ENCODE peak calls at places on chromosomes 11 and 22, in four cellular contexts. One of them, this sample, is unnamed.
A peak's percentile ranks its signal among the peaks of the same experiment; 100 is the strongest.

GRCh38 chr11:4991066-4991465 is 3.6 kb upstream of the OR51L1 start:
- DNase-seq in neuronal stem cell: no peak
- DNase-seq in fibroblast of pulmonary artery: peak; percentile 11
- DNase-seq in dorsolateral prefrontal cortex: no peak
- DNase-seq in this sample: no peak

GRCh38 chr11:2885017-2885675 is 429 bp downstream of the CDKN1C start:
- DNase-seq in fibroblast of pulmonary artery: peak; percentile 50
- DNase-seq in neuronal stem cell: no peak
- DNase-seq in dorsolateral prefrontal cortex: no peak
- DNase-seq in this sample: peak; percentile 36

GRCh38 chr11:748007-748359 is 719 bp downstream of the TALDO1 start:
- DNase-seq in neuronal stem cell: no peak
- DNase-seq in dorsolateral prefrontal cortex: no peak
- DNase-seq in fibroblast of pulmonary artery: no peak
- DNase-seq in this sample: peak; percentile 22

GRCh38 chr22:48539261-48539660 is 1288.4 kb downstream of the BRD1 start:
- DNase-seq in neuronal stem cell: no peak
- DNase-seq in fibroblast of pulmonary artery: no peak
- DNase-seq in dorsolateral prefrontal cortex: no peak
- DNase-seq in this sample: no peak

GRCh38 chr11:116793476-116794096 is 1.9 kb upstream of the APOA5 start:
- DNase-seq in dorsolateral prefrontal cortex: no peak
- DNase-seq in neuronal stem cell: no peak
- DNase-seq in fibroblast of pulmonary artery: peak; percentile 43
- DNase-seq in this sample: no peak

GRCh38 chr22:43017525-43018290 is 2.8 kb upstream of the PACSIN2 start:
- DNase-seq in dorsolateral prefrontal cortex: no peak
- DNase-seq in fibroblast of pulmonary artery: no peak
- DNase-seq in neuronal stem cell: no peak
- DNase-seq in this sample: no peak

GRCh38 chr22:46596032-46596441 is 24.1 kb upstream of the GRAMD4 start:
- DNase-seq in neuronal stem cell: no peak
- DNase-seq in dorsolateral prefrontal cortex: no peak
- DNase-seq in fibroblast of pulmonary artery: no peak
- DNase-seq in this sample: no peak

GRCh38 chr11:20131744-20132666 is 28.3 kb downstream of the DBX1 start:
- DNase-seq in neuronal stem cell: peak; percentile 70
- DNase-seq in fibroblast of pulmonary artery: peak; percentile 72
- DNase-seq in dorsolateral prefrontal cortex: peak; percentile 58
- DNase-seq in this sample: peak; percentile 73

GRCh38 chr11:1349074-1349931 is 39.9 kb upstream of the TOLLIP start:
- DNase-seq in fibroblast of pulmonary artery: no peak
- DNase-seq in neuronal stem cell: no peak
- DNase-seq in dorsolateral prefrontal cortex: no peak
- DNase-seq in this sample: no peak

DNA sequence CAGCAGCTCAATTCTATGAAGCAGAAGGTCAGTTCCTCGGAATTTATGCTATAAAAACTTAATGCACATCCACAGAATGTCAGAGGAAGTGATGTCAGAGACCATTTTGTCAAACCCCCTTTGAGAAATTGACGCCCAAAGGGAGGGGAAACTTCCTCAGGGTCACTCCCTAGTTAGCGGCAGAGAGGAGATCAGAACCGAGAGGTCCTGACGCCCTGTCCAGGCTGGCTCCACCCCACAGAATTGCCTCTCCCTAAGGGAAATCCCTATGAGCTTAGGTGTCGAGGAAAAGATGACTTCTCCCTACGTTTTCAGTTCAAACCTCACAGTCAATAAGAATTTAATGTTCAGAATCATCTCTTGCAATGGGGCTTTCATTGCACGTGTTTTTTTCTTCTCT is 148.9 kb upstream of the TIMP3 start:
- DNase-seq in neuronal stem cell: no peak
- DNase-seq in dorsolateral prefrontal cortex: no peak
- DNase-seq in fibroblast of pulmonary artery: no peak
- DNase-seq in this sample: no peak
- H3K4me3 ChIP-seq in neuronal stem cell: no peak overlapping the region
- H3K4me3 ChIP-seq in dorsolateral prefrontal cortex: no peak overlapping the region
- H3K4me3 ChIP-seq in fibroblast of pulmonary artery: no peak overlapping the region
- H3K4me3 ChIP-seq in this sample: no peak overlapping the region

GRCh38 chr11:31808721-31809542 is 2.2 kb downstream of the PAX6 start:
- DNase-seq in dorsolateral prefrontal cortex: no peak
- DNase-seq in fibroblast of pulmonary artery: no peak
- DNase-seq in neuronal stem cell: no peak
- DNase-seq in this sample: no peak

GRCh38 chr11:31809857-31810778 is 1.0 kb downstream of the PAX6 start:
- DNase-seq in neuronal stem cell: no peak
- DNase-seq in fibroblast of pulmonary artery: peak; percentile 38
- DNase-seq in dorsolateral prefrontal cortex: no peak
- DNase-seq in this sample: peak; percentile 40

GRCh38 chr11:31809543-31809856 is 1.6 kb downstream of the PAX6 start:
- DNase-seq in neuronal stem cell: no peak
- DNase-seq in dorsolateral prefrontal cortex: no peak
- DNase-seq in fibroblast of pulmonary artery: no peak
- DNase-seq in this sample: no peak

GRCh38 chr11:31812392-31813241 is 1.5 kb upstream of the PAX6 start:
- DNase-seq in fibroblast of pulmonary artery: no peak
- DNase-seq in neuronal stem cell: no peak
- DNase-seq in dorsolateral prefrontal cortex: no peak
- DNase-seq in this sample: no peak

DNA sequence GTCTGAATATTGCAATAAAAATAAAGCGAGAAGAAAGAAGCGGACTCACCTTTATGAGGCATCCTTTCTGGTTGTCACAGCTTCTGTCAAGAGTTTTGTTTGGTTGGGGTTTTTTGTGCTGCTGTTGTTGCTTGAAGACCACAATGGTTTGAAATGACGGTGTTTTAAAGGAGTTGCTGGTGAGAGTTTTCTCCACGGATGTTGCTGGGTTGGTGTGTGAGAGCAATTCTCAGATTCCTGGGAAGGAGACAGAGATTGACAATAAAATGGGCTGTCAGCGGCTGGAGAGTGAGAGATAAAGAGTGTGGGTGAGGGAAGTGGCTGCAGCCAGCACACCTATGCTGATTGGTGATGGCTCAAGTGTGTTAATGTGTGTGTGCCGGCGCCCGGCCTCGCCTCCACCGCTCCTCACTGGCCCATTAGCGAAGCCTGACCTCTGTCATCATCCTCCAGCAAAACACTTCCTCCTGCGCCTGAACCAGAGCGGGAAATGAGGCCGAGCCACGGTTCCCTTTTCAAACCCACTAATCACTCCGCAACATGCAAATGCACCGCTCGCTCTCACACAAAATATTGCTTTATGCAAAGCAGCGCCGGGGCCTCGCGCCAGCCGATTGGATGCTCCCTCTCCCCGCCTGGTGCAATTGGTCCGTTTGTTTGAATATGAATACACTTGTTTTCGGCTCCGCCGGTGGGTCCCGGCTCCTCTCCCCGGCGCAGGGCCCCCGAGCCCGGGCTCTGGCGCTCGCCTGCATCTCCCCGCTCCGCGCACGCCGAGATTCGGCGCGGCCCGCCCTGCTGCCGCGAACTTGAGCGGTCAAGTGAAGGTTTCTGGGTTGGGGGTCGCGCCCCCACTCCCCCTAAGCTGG is at the start of gene PAX6:
- DNase-seq in neuronal stem cell: peak; percentile 97
- DNase-seq in fibroblast of pulmonary artery: peak; percentile 24
- DNase-seq in dorsolateral prefrontal cortex: peak; percentile 66
- DNase-seq in this sample: peak; percentile 45
- H3K4me3 ChIP-seq in neuronal stem cell: peak within 1 kb of the TSS; percentile 93
- H3K4me3 ChIP-seq in fibroblast of pulmonary artery: peak within 1 kb of the TSS; percentile 25
- H3K4me3 ChIP-seq in dorsolateral prefrontal cortex: peak within 1 kb of the TSS; percentile 53
- H3K4me3 ChIP-seq in this sample: peak within 1 kb of the TSS; percentile 58

GRCh38 chr11:59756845-59757244 is 1.7 kb downstream of the STX3 start:
- DNase-seq in fibroblast of pulmonary artery: peak; percentile 21
- DNase-seq in dorsolateral prefrontal cortex: no peak
- DNase-seq in neuronal stem cell: no peak
- DNase-seq in this sample: peak; percentile 12
- H3K4me3 ChIP-seq in fibroblast of pulmonary artery: peak overlapping the region; percentile 87
- H3K4me3 ChIP-seq in dorsolateral prefrontal cortex: no peak overlapping the region
- H3K4me3 ChIP-seq in neuronal stem cell: no peak overlapping the region
- H3K4me3 ChIP-seq in this sample: peak overlapping the region; percentile 92

GRCh38 chr22:17707526-17707925 is 66.7 kb downstream of the BID start:
- DNase-seq in neuronal stem cell: no peak
- DNase-seq in dorsolateral prefrontal cortex: no peak
- DNase-seq in fibroblast of pulmonary artery: peak; percentile 51
- DNase-seq in this sample: peak; percentile 54
- H3K4me3 ChIP-seq in neuronal stem cell: no peak overlapping the region
- H3K4me3 ChIP-seq in dorsolateral prefrontal cortex: peak overlapping the region; percentile 30
- H3K4me3 ChIP-seq in fibroblast of pulmonary artery: peak overlapping the region; percentile 50
- H3K4me3 ChIP-seq in this sample: peak overlapping the region; percentile 65

GRCh38 chr11:105054723-105055492 is 9.8 kb upstream of the CARD16 start:
- DNase-seq in dorsolateral prefrontal cortex: no peak
- DNase-seq in fibroblast of pulmonary artery: no peak
- DNase-seq in neuronal stem cell: no peak
- DNase-seq in this sample: no peak
- H3K4me3 ChIP-seq in dorsolateral prefrontal cortex: no peak overlapping the region
- H3K4me3 ChIP-seq in fibroblast of pulmonary artery: no peak overlapping the region
- H3K4me3 ChIP-seq in neuronal stem cell: no peak overlapping the region
- H3K4me3 ChIP-seq in this sample: no peak overlapping the region

GRCh38 chr11:118153516-118153915 is 893 bp upstream of the SCN4B start:
- DNase-seq in neuronal stem cell: no peak
- DNase-seq in dorsolateral prefrontal cortex: no peak
- DNase-seq in fibroblast of pulmonary artery: no peak
- DNase-seq in this sample: no peak

GRCh38 chr11:118152020-118152551 is 537 bp downstream of the SCN4B start:
- DNase-seq in dorsolateral prefrontal cortex: no peak
- DNase-seq in neuronal stem cell: no peak
- DNase-seq in fibroblast of pulmonary artery: no peak
- DNase-seq in this sample: no peak

GRCh38 chr11:118152552-118153471 is at the start of gene SCN4B:
- DNase-seq in neuronal stem cell: peak; percentile 72
- DNase-seq in dorsolateral prefrontal cortex: no peak
- DNase-seq in fibroblast of pulmonary artery: peak; percentile 48
- DNase-seq in this sample: peak; percentile 22

GRCh38 chr11:118155781-118156530 is 3.3 kb upstream of the SCN4B start:
- DNase-seq in neuronal stem cell: no peak
- DNase-seq in fibroblast of pulmonary artery: no peak
- DNase-seq in dorsolateral prefrontal cortex: no peak
- DNase-seq in this sample: no peak

GRCh38 chr11:118153976-118154375 is 1.4 kb upstream of the SCN4B start:
- DNase-seq in neuronal stem cell: no peak
- DNase-seq in dorsolateral prefrontal cortex: no peak
- DNase-seq in fibroblast of pulmonary artery: no peak
- DNase-seq in this sample: no peak
- H3K4me3 ChIP-seq in neuronal stem cell: no peak overlapping the region
- H3K4me3 ChIP-seq in dorsolateral prefrontal cortex: no peak overlapping the region
- H3K4me3 ChIP-seq in fibroblast of pulmonary artery: no peak overlapping the region
- H3K4me3 ChIP-seq in this sample: no peak overlapping the region

DNA sequence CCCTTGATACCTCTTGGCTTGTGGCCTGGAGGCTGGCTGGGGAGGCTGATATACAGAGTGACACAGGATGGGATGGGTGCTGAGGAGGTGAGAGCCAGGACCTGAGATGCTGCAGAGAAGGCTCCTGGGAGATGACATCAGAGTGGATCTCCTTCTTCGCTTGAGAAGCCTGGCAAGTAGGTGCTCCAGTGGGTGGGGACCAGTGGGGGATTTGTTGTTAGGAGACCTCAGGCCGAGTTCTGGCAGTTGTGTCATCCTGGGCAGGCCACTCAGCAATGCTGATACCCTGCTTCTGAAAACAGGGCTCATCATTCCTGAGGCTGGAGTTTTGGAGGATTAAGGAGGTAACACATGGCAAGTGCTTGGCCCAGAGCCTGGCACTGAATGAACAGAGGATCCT is 1.9 kb upstream of the NDUFV1 start:
- DNase-seq in neuronal stem cell: no peak
- DNase-seq in dorsolateral prefrontal cortex: no peak
- DNase-seq in fibroblast of pulmonary artery: no peak
- DNase-seq in this sample: no peak
- H3K4me3 ChIP-seq in neuronal stem cell: no peak overlapping the region
- H3K4me3 ChIP-seq in dorsolateral prefrontal cortex: no peak overlapping the region
- H3K4me3 ChIP-seq in fibroblast of pulmonary artery: no peak overlapping the region
- H3K4me3 ChIP-seq in this sample: no peak overlapping the region

DNA sequence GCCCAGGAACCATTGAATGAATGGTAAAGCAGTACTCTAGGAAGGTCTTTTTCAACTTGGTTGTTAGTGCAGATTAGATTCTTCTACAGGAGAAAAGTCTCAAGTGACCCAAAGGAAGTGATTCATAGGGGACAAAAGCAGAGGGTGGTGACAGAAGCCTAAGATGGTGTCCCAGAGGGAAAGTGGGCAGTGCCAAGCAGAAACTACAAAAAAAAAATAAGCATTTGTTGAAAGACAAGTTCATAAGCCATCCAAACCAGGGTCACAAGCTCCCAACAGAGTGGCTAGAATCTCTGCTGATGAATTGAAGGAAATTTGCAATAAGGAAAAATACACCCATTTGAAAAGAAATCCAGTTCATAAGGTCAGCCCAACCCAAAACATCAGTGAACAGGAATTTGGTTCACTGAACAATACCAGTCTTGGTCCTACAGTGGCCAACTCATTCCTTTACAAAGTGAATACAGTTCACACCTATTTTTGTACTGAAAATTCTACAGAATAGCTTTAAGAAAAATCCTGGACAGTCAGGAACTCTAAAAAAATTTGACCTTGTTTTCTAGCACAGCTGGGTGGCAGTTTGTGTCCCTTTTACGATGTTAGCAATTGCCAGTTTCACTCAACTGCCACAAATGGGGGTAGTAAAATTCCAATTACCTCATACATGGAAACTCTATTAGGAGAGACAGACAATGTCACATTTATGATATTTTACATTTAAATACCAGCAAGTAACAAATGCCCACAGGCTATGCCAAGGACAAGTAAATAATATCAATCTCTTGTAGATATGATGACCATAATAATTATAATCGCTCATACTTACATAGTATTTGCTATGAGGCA is 21.6 kb upstream of the NUP160 start:
- DNase-seq in dorsolateral prefrontal cortex: no peak
- DNase-seq in neuronal stem cell: no peak
- DNase-seq in fibroblast of pulmonary artery: no peak
- DNase-seq in this sample: peak; percentile 51
- H3K4me3 ChIP-seq in dorsolateral prefrontal cortex: no peak overlapping the region
- H3K4me3 ChIP-seq in neuronal stem cell: no peak overlapping the region
- H3K4me3 ChIP-seq in fibroblast of pulmonary artery: no peak overlapping the region
- H3K4me3 ChIP-seq in this sample: no peak overlapping the region

GRCh38 chr22:19604711-19605268 is 80.6 kb upstream of the CLDN5 start:
- DNase-seq in fibroblast of pulmonary artery: no peak
- DNase-seq in dorsolateral prefrontal cortex: no peak
- DNase-seq in neuronal stem cell: no peak
- DNase-seq in this sample: no peak
- H3K4me3 ChIP-seq in fibroblast of pulmonary artery: no peak overlapping the region
- H3K4me3 ChIP-seq in dorsolateral prefrontal cortex: no peak overlapping the region
- H3K4me3 ChIP-seq in neuronal stem cell: no peak overlapping the region
- H3K4me3 ChIP-seq in this sample: no peak overlapping the region